ENCODE peak calls at places on chromosome 1, in five cellular contexts. One of them, this sample, is unnamed.

GRCh38 chr1:151982300-151983005 is 11.2 kb downstream of the S100A10 start:
- DNase-seq in H9: no peak
- DNase-seq in iris pigment epithelial cell: no peak
- DNase-seq in foreskin fibroblast: no peak
- DNase-seq in kidney glomerular epithelial cell: no peak
- DNase-seq in this sample: no peak

GRCh38 chr1:17289756-17290155 is 18.2 kb upstream of the PADI4 start:
- DNase-seq in H9: no peak
- DNase-seq in iris pigment epithelial cell: peak; percentile 64
- DNase-seq in foreskin fibroblast: peak; percentile 18
- DNase-seq in kidney glomerular epithelial cell: peak; percentile 4
- DNase-seq in this sample: no peak

GRCh38 chr1:244197851-244198375 is 146.8 kb downstream of the ZBTB18 start:
- DNase-seq in H9: no peak
- DNase-seq in iris pigment epithelial cell: no peak
- DNase-seq in foreskin fibroblast: no peak
- DNase-seq in kidney glomerular epithelial cell: no peak
- DNase-seq in this sample: no peak

GRCh38 chr1:204841316-204841715 is 29.3 kb upstream of the NFASC start:
- DNase-seq in H9: no peak
- DNase-seq in iris pigment epithelial cell: no peak
- DNase-seq in foreskin fibroblast: no peak
- DNase-seq in kidney glomerular epithelial cell: no peak
- DNase-seq in this sample: no peak

GRCh38 chr1:32336963-32337675 is 1.1 kb upstream of the MARCKSL1 start:
- DNase-seq in H9: no peak
- DNase-seq in iris pigment epithelial cell: peak; percentile 71
- DNase-seq in foreskin fibroblast: peak; percentile 47
- DNase-seq in kidney glomerular epithelial cell: peak; percentile 60
- DNase-seq in this sample: peak; percentile 37

GRCh38 chr1:192559115-192560006 is 16.2 kb upstream of the RGS1 start:
- DNase-seq in H9: no peak
- DNase-seq in iris pigment epithelial cell: peak; percentile 98
- DNase-seq in foreskin fibroblast: peak; percentile 95
- DNase-seq in kidney glomerular epithelial cell: peak; percentile 47
- DNase-seq in this sample: no peak

GRCh38 chr1:20366766-20367602 is 76.3 kb downstream of the VWA5B1 start:
- DNase-seq in H9: peak; percentile 86
- DNase-seq in iris pigment epithelial cell: peak; percentile 51
- DNase-seq in foreskin fibroblast: peak; percentile 80
- DNase-seq in kidney glomerular epithelial cell: peak; percentile 19
- DNase-seq in this sample: no peak

GRCh38 chr1:233379869-233380438 is 52.4 kb downstream of the MAP3K21 start:
- DNase-seq in H9: no peak
- DNase-seq in iris pigment epithelial cell: no peak
- DNase-seq in foreskin fibroblast: no peak
- DNase-seq in kidney glomerular epithelial cell: no peak
- DNase-seq in this sample: no peak

GRCh38 chr1:21567241-21568005 is 58.2 kb downstream of the ALPL start:
- DNase-seq in H9: no peak
- DNase-seq in iris pigment epithelial cell: peak; percentile 44
- DNase-seq in foreskin fibroblast: peak; percentile 67
- DNase-seq in kidney glomerular epithelial cell: peak; percentile 13
- DNase-seq in this sample: no peak

GRCh38 chr1:8600336-8600735 is 217.1 kb downstream of the RERE start:
- DNase-seq in H9: no peak
- DNase-seq in iris pigment epithelial cell: no peak
- DNase-seq in foreskin fibroblast: no peak
- DNase-seq in kidney glomerular epithelial cell: no peak
- DNase-seq in this sample: no peak

GRCh38 chr1:241950390-241950789 is 7.2 kb upstream of the BECN2 start:
- DNase-seq in H9: no peak
- DNase-seq in iris pigment epithelial cell: peak; percentile 31
- DNase-seq in foreskin fibroblast: peak; percentile 94
- DNase-seq in kidney glomerular epithelial cell: no peak
- DNase-seq in this sample: no peak

This sample was measured in T-helper 9 cell.